ENCODE peak calls at places on chromosomes 4 and X, in eight cellular contexts. G is ovary, R is LNCaP clone FGC, V is PC-9, W is retinal pigment epithelial cell, S is kidney epithelial cell, K is neural progenitor cell, Z is left lung. O is an unnamed sample.

GRCh38 chrX:102745513-102746133 is 25.1 kb downstream of the GPRASP3 start:
- DNase-seq in G (peak; percentile 30), R (no peak), V (no peak), W (no peak), S (no peak), K (peak; percentile 76), Z (peak; percentile 52), O (no peak)

GRCh38 chr4:111985386-111985890 is 159.8 kb upstream of the FAM241A start:
- DNase-seq in G (no peak), R (no peak), V (no peak), W (no peak), S (no peak), K (no peak), Z (no peak), O (no peak)

GRCh38 chr4:84673475-84674230 is 90.7 kb downstream of the CDS1 start:
- DNase-seq in G (no peak), R (no peak), V (peak; percentile 58), W (peak; percentile 62), S (peak; percentile 64), K (no peak), Z (no peak), O (no peak)

GRCh38 chr4:109156346-109156745 is 146.1 kb downstream of the COL25A1 start:
- DNase-seq in G (no peak), R (no peak), V (no peak), W (no peak), S (no peak), K (no peak), Z (no peak), O (no peak)

GRCh38 chr4:82371398-82371972 is 2.3 kb downstream of the HNRNPD start:
- DNase-seq in G (no peak), R (no peak), V (no peak), W (no peak), S (no peak), K (no peak), Z (no peak), O (peak; percentile 29)

GRCh38 chrX:45479835-45480422 is 279.3 kb upstream of the DIPK2B start:
- DNase-seq in G (no peak), R (no peak), V (peak; percentile 84), W (peak; percentile 96), S (peak; percentile 73), K (no peak), Z (no peak), O (no peak)

GRCh38 chrX:9337056-9337455 is 127.8 kb upstream of the TBL1X start:
- DNase-seq in G (no peak), R (no peak), V (no peak), W (no peak), S (no peak), K (no peak), Z (no peak), O (no peak)

GRCh38 chrX:12497832-12498591 is 293.2 kb upstream of the PRPS2 start:
- DNase-seq in G (no peak), R (no peak), V (no peak), W (no peak), S (no peak), K (peak; percentile 47), Z (no peak), O (peak; percentile 20)

GRCh38 chr4:8368061-8368481 is 72.5 kb downstream of the ACOX3 start:
- DNase-seq in G (no peak), R (no peak), V (no peak), W (no peak), S (no peak), K (no peak), Z (peak; percentile 57), O (no peak)

GRCh38 chrX:39829965-39830364 is 267.8 kb downstream of the BCOR start:
- DNase-seq in G (no peak), R (no peak), V (no peak), W (no peak), S (no peak), K (no peak), Z (no peak), O (no peak)

GRCh38 chr4:78779280-78779679 is 3.1 kb downstream of the BMP2K start:
- DNase-seq in G (no peak), R (no peak), V (no peak), W (no peak), S (no peak), K (no peak), Z (no peak), O (no peak)

GRCh38 chr4:41124916-41125548 is 89.3 kb downstream of the APBB2 start:
- DNase-seq in G (no peak), R (no peak), V (peak; percentile 44), W (no peak), S (no peak), K (no peak), Z (no peak), O (no peak)

GRCh38 chrX:30931920-30932319 is 42.9 kb upstream of the TAB3 start:
- DNase-seq in G (no peak), R (no peak), V (peak; percentile 62), W (no peak), S (no peak), K (no peak), Z (no peak), O (no peak)

GRCh38 chr4:7251321-7251720 is 59.0 kb downstream of the SORCS2 start:
- DNase-seq in G (no peak), R (no peak), V (no peak), W (no peak), S (no peak), K (no peak), Z (no peak), O (no peak)

GRCh38 chrX:86946569-86946968 is 571.0 kb upstream of the KLHL4 start:
- DNase-seq in G (no peak), R (no peak), V (no peak), W (no peak), S (no peak), K (peak; percentile 64), Z (no peak), O (peak; percentile 20)

GRCh38 chr4:47839259-47839658 is 1.4 kb upstream of the CORIN start:
- DNase-seq in G (no peak), R (no peak), V (no peak), W (no peak), S (no peak), K (no peak), Z (no peak), O (peak; percentile 67)

GRCh38 chr4:95705323-95705722 is 134.6 kb upstream of the PDHA2 start:
- DNase-seq in G (no peak), R (no peak), V (no peak), W (no peak), S (no peak), K (no peak), Z (no peak), O (no peak)

GRCh38 chrX:13605611-13606010 is 36.2 kb downstream of the EGFL6 start:
- DNase-seq in G (no peak), R (no peak), V (no peak), W (no peak), S (no peak), K (no peak), Z (no peak), O (no peak)

GRCh38 chrX:68929332-68930150 is 100.7 kb downstream of the EFNB1 start:
- DNase-seq in G (peak; percentile 53), R (no peak), V (peak; percentile 64), W (peak; percentile 46), S (peak; percentile 34), K (no peak), Z (no peak), O (no peak)

DNA sequence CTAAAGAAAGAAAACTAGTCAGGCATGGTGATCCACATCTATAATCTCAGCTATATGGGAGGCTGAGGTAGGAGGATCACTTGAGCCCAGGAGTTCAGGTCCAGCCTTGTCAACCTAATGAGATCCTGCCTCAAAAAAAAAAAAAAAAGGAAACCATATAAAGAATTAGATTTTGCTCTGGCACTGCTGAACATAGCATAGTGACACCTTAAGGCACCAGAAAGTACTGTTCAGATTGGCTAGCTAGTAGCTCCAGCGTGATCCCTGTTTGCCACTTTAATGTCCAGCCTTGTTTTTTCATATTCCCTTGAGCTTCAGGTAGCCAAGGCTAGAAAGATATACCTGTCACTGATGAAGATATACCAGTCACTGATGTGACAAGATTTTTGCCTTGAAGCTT is 34.1 kb downstream of the EXOC1 start:
- DNase-seq in G (no peak), R (no peak), V (no peak), W (no peak), S (no peak), K (peak; percentile 21), Z (no peak), O (no peak)
- TF ChIP-seq CTCF in G (no peak), R (peak; percentile 16), V (no peak), W (peak; percentile 26), S (no peak), K (peak; percentile 30), Z (no peak), O (no peak)

DNA sequence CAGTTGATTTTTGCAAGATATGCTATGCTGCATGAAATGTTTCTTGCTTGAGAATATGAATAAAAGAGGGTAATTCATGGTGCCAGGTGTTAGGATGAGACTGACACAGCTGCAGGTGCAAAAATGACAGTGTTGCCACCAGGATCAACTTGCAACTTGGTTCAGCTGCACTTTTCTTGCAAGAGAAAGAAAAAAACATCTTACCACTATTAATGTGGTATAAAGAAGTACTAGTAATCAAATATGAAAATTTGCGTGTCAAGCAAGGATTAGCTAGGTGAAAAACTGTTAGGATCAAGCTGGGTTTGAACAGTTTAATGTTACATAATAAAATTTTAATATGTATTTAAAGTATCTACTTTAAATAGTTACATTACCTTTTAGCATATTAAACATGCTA is 49.6 kb downstream of the CHIC2 start:
- DNase-seq in G (no peak), R (no peak), V (no peak), W (no peak), S (no peak), K (no peak), Z (no peak), O (no peak)
- TF ChIP-seq CTCF in G (no peak), R (no peak), V (no peak), W (no peak), S (no peak), K (no peak), Z (no peak), O (no peak)

DNA sequence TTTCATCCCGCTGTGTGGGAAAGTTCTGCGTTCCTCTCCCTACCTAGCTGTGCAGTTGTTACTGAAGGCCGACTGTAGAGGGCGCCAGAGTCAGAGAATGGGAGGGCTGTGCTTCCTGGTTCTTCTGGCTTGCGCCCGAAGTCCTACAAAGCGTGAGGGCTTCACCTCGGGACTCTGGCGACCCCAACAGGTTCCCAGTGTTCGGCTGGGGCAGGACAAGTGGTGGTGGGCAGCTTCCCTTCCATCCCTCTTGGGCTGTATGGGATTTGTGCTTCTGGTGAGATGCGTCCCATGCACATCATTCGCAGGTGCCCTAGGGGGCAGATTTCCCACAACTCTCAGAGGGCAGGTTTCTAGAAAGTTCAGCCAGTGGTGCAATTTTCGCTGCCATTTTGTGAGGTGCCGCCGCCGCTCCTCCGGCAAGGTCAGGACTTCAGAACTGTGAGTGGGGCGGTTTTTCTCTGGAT is 27.3 kb downstream of the CT45A3 start:
- DNase-seq in G (no peak), R (no peak), V (no peak), W (no peak), S (no peak), K (peak; percentile 5), Z (no peak), O (peak; percentile 44)
- TF ChIP-seq CTCF in G (no peak), R (peak; percentile 62), V (peak; percentile 62), W (peak; percentile 26), S (peak; percentile 45), K (peak; percentile 28), Z (no peak), O (peak; percentile 66)

DNA sequence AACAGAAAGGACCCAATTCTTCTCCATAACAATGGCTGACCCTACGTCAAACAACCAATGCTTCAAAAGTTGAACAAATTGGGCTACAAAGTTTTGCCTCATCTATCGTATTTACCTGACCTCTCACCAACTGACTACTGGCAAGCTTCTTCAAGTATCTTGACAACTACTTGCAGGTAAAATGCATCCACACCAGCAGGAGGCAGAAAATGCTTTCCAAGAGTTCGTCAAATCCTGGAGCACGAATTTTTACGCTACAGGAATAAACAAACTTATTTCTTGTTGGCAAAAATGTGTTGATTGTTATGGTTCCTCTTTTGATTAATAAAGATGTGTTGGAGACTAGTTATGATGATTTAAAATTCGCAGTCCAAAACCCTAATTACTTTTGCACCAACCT is 6.7 kb upstream of the GAB1 start:
- DNase-seq in G (no peak), R (no peak), V (no peak), W (no peak), S (no peak), K (no peak), Z (no peak), O (no peak)
- TF ChIP-seq CTCF in G (no peak), R (no peak), V (no peak), W (no peak), S (no peak), K (peak; percentile 14), Z (no peak), O (no peak)

O was measured in GM13977.